ENCODE peak calls at places on chromosomes 16 and 17, in eight cellular contexts. Z, P, O, N, U, Q, M and S are unnamed samples.

GRCh38 chr16:11588321-11589244 is 1.9 kb upstream of the LITAF start:
- DNase-seq in Z (no peak), P (no peak), O (no peak), N (no peak), U (no peak), Q (no peak), M (no peak), S (no peak)

GRCh38 chr17:39651908-39652634 is 13.1 kb upstream of the TCAP start:
- DNase-seq in Z (no peak), P (no peak), O (no peak), N (no peak), U (no peak), Q (no peak), M (no peak), S (no peak)

GRCh38 chr17:27284811-27285415 is 9.0 kb upstream of the WSB1 start:
- DNase-seq in Z (peak; percentile 39), P (peak; percentile 65), O (no peak), N (no peak), U (no peak), Q (peak; percentile 58), M (no peak), S (no peak)

GRCh38 chr16:3157229-3158013 is 22.6 kb downstream of the ZNF213 start:
- DNase-seq in Z (peak; percentile 96), P (peak; percentile 90), O (peak; percentile 87), N (peak; percentile 66), U (peak; percentile 72), Q (peak; percentile 93), M (peak; percentile 57), S (peak; percentile 86)

GRCh38 chr17:43416998-43417891 is 18.5 kb downstream of the ARL4D start:
- DNase-seq in Z (no peak), P (peak; percentile 70), O (peak; percentile 90), N (peak; percentile 62), U (peak; percentile 40), Q (peak; percentile 84), M (peak; percentile 79), S (peak; percentile 93)

GRCh38 chr17:42221886-42222745 is 27.8 kb upstream of the GHDC start:
- DNase-seq in Z (peak; percentile 85), P (peak; percentile 81), O (no peak), N (no peak), U (peak; percentile 55), Q (peak; percentile 82), M (no peak), S (peak; percentile 28)

GRCh38 chr17:57667461-57667923 is 77.6 kb downstream of the CCDC182 start:
- DNase-seq in Z (no peak), P (no peak), O (peak; percentile 43), N (peak; percentile 8), U (peak; percentile 17), Q (no peak), M (no peak), S (no peak)

GRCh38 chr16:89155184-89155679 is 16.3 kb upstream of the CDH15 start:
- DNase-seq in Z (no peak), P (peak; percentile 83), O (no peak), N (peak; percentile 55), U (peak; percentile 59), Q (peak; percentile 93), M (peak; percentile 82), S (peak; percentile 29)

GRCh38 chr17:57293077-57293476 is 36.8 kb downstream of the MSI2 start:
- DNase-seq in Z (no peak), P (no peak), O (no peak), N (peak; percentile 86), U (no peak), Q (peak; percentile 9), M (peak; percentile 34), S (no peak)

GRCh38 chr16:63682844-63683243 is 1439.0 kb downstream of the CDH11 start:
- DNase-seq in Z (no peak), P (no peak), O (no peak), N (no peak), U (no peak), Q (no peak), M (no peak), S (no peak)

GRCh38 chr17:68080411-68081150 is 45.0 kb downstream of the KPNA2 start:
- DNase-seq in Z (no peak), P (no peak), O (no peak), N (no peak), U (no peak), Q (no peak), M (no peak), S (no peak)

GRCh38 chr17:73165616-73166404 is 1.0 kb downstream of the SSTR2 start:
- DNase-seq in Z (peak; percentile 80), P (no peak), O (no peak), N (no peak), U (no peak), Q (no peak), M (no peak), S (no peak)
- H3K4me3 ChIP-seq in Z (peak overlapping the region; percentile 91), P (peak overlapping the region; percentile 34), O (peak overlapping the region; percentile 40), N (peak overlapping the region; percentile 52), U (peak overlapping the region; percentile 60), Q (peak overlapping the region; percentile 32), M (peak overlapping the region; percentile 64), S (peak overlapping the region; percentile 41)

GRCh38 chr16:68037820-68038597 is 14.9 kb downstream of the DUS2 start:
- DNase-seq in Z (no peak), P (no peak), O (peak; percentile 28), N (no peak), U (no peak), Q (no peak), M (no peak), S (no peak)
- H3K4me3 ChIP-seq in Z (no peak overlapping the region), P (no peak overlapping the region), O (no peak overlapping the region), N (no peak overlapping the region), U (no peak overlapping the region), Q (no peak overlapping the region), M (no peak overlapping the region), S (no peak overlapping the region)

DNA sequence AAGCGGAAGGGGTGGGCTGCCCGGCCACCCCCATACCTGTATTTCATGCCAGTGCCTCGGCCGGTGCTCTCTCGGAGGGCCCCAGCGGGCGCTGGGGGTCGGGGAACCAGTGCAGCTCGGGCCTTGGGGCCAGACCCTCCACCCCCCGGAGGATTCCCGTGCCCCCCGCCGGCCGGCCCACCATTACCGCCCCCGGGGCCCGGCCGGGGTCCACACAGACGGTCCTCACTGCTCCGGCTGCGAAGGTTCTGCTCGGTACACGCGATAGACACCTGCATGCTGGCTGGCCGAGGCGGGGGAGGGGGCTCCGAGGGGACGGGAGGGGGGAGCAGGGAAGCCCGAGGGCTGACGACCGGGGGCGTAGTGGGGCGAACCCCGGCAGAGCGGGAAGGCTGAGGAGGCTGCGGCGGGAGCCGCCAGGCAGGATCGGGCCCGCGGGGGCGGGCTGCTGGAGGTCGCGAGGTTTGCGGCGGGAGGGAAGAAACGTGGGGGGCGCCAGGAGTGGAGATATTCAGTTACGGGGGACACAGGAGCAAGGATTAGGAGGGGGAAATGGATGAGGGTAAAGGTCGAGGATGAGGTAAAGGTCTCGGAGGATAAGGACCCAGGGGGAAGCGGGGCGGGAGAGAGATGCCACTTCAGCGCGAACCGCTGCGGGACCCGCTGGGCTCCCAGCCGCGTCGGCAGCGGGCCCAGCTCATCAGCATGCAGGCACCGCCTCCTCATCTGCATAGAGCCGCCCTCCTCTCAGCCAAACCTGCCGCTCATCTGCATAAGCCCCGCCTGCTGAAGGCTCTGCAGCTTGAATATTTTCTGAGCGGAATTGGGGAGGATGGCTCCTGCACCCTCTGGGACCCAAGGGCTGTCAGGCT is at the start of gene KCNAB3:
- DNase-seq in Z (peak; percentile 97), P (peak; percentile 73), O (no peak), N (peak; percentile 64), U (no peak), Q (peak; percentile 80), M (peak; percentile 50), S (no peak)
- H3K4me3 ChIP-seq in Z (peak within 1 kb of the TSS; percentile 95), P (peak within 1 kb of the TSS; percentile 54), O (no peak within 1 kb of the TSS), N (peak within 1 kb of the TSS; percentile 68), U (peak within 1 kb of the TSS; percentile 37), Q (peak within 1 kb of the TSS; percentile 45), M (no peak within 1 kb of the TSS), S (peak within 1 kb of the TSS; percentile 88)

GRCh38 chr16:5488581-5488980 is 391.0 kb upstream of the EEF2KMT start:
- DNase-seq in Z (no peak), P (no peak), O (no peak), N (no peak), U (no peak), Q (no peak), M (no peak), S (no peak)

GRCh38 chr16:5496013-5496412 is 398.4 kb upstream of the EEF2KMT start:
- DNase-seq in Z (no peak), P (no peak), O (no peak), N (no peak), U (no peak), Q (no peak), M (no peak), S (no peak)

GRCh38 chr16:5487728-5488127 is 390.1 kb upstream of the EEF2KMT start:
- DNase-seq in Z (no peak), P (no peak), O (no peak), N (no peak), U (no peak), Q (no peak), M (no peak), S (no peak)

GRCh38 chr16:5490499-5490898 is 392.9 kb upstream of the EEF2KMT start:
- DNase-seq in Z (peak; percentile 87), P (no peak), O (peak; percentile 79), N (no peak), U (no peak), Q (no peak), M (no peak), S (peak; percentile 60)
- H3K4me3 ChIP-seq in Z (no peak overlapping the region), P (no peak overlapping the region), O (no peak overlapping the region), N (no peak overlapping the region), U (no peak overlapping the region), Q (no peak overlapping the region), M (no peak overlapping the region), S (no peak overlapping the region)

DNA sequence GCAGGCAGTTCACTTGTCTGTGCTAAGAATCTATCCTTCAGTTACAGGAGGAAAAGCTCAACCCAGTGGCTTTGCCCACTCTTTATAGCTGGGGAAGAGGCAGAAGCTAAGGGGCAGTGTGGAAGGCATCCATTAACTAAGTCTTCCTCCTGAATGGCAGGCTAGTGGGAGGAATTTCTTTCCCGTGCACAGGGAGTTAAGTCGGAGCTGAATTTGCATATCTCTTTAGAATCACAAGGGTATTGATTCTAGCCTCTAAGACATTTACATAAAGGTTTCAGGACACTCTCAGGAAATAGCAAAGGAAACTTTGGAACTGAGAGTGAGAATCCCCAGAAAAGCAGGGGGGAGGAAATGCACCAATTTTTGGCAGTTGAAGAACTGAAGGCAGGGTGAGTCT is 245.6 kb downstream of the CA10 start:
- DNase-seq in Z (peak; percentile 61), P (no peak), O (no peak), N (no peak), U (no peak), Q (no peak), M (no peak), S (no peak)
- H3K4me3 ChIP-seq in Z (no peak overlapping the region), P (no peak overlapping the region), O (no peak overlapping the region), N (no peak overlapping the region), U (no peak overlapping the region), Q (no peak overlapping the region), M (no peak overlapping the region), S (no peak overlapping the region)